ENCODE peak calls at places on chromosomes 7 and 10, in five cellular contexts. One of them, this sample, is unnamed.

GRCh38 chr10:2494386-2494785 is 573.0 kb upstream of the PFKP start:
- DNase-seq in NCI-H460: no peak
- DNase-seq in prostate gland: no peak
- DNase-seq in lower lobe of right lung: no peak
- DNase-seq in K562: no peak
- DNase-seq in this sample: no peak

GRCh38 chr7:158310924-158311713 is 276.5 kb downstream of the PTPRN2 start:
- DNase-seq in NCI-H460: no peak
- DNase-seq in prostate gland: no peak
- DNase-seq in lower lobe of right lung: no peak
- DNase-seq in K562: peak; percentile 3
- DNase-seq in this sample: no peak

GRCh38 chr7:106871793-106872571 is 6.9 kb downstream of the PIK3CG start:
- DNase-seq in NCI-H460: no peak
- DNase-seq in prostate gland: no peak
- DNase-seq in lower lobe of right lung: no peak
- DNase-seq in K562: peak; percentile 27
- DNase-seq in this sample: no peak

GRCh38 chr10:78896169-78896931 is 172.4 kb upstream of the ZMIZ1 start:
- DNase-seq in NCI-H460: no peak
- DNase-seq in prostate gland: no peak
- DNase-seq in lower lobe of right lung: no peak
- DNase-seq in K562: no peak
- DNase-seq in this sample: no peak

GRCh38 chr10:77675347-77675746 is 37.7 kb upstream of the KCNMA1 start:
- DNase-seq in NCI-H460: no peak
- DNase-seq in prostate gland: no peak
- DNase-seq in lower lobe of right lung: no peak
- DNase-seq in K562: no peak
- DNase-seq in this sample: no peak

GRCh38 chr10:86127274-86127819 is 239.2 kb downstream of the GRID1 start:
- DNase-seq in NCI-H460: no peak
- DNase-seq in prostate gland: no peak
- DNase-seq in lower lobe of right lung: no peak
- DNase-seq in K562: no peak
- DNase-seq in this sample: no peak

GRCh38 chr10:16602104-16602735 is 80.5 kb upstream of the C1QL3 start:
- DNase-seq in NCI-H460: no peak
- DNase-seq in prostate gland: no peak
- DNase-seq in lower lobe of right lung: no peak
- DNase-seq in K562: no peak
- DNase-seq in this sample: no peak

GRCh38 chr7:32890553-32891045 is 961 bp downstream of the KBTBD2 start:
- DNase-seq in NCI-H460: peak; percentile 40
- DNase-seq in prostate gland: peak; percentile 53
- DNase-seq in lower lobe of right lung: no peak
- DNase-seq in K562: no peak
- DNase-seq in this sample: no peak

GRCh38 chr7:127652333-127653248 is 597 bp downstream of the SND1 start:
- DNase-seq in NCI-H460: no peak
- DNase-seq in prostate gland: no peak
- DNase-seq in lower lobe of right lung: no peak
- DNase-seq in K562: peak; percentile 34
- DNase-seq in this sample: no peak

GRCh38 chr10:48496831-48497792 is 107.8 kb downstream of the ARHGAP22 start:
- DNase-seq in NCI-H460: no peak
- DNase-seq in prostate gland: peak; percentile 1
- DNase-seq in lower lobe of right lung: no peak
- DNase-seq in K562: no peak
- DNase-seq in this sample: no peak

GRCh38 chr10:84123362-84123761 is 15.9 kb upstream of the GHITM start:
- DNase-seq in NCI-H460: no peak
- DNase-seq in prostate gland: no peak
- DNase-seq in lower lobe of right lung: no peak
- DNase-seq in K562: no peak
- DNase-seq in this sample: no peak

GRCh38 chr10:17062493-17063487 is 66.8 kb downstream of the CUBN start:
- DNase-seq in NCI-H460: peak; percentile 46
- DNase-seq in prostate gland: no peak
- DNase-seq in lower lobe of right lung: no peak
- DNase-seq in K562: no peak
- DNase-seq in this sample: peak; percentile 2

GRCh38 chr10:26269754-26270153 is 53.2 kb downstream of the GAD2 start:
- DNase-seq in NCI-H460: peak; percentile 22
- DNase-seq in prostate gland: no peak
- DNase-seq in lower lobe of right lung: no peak
- DNase-seq in K562: peak; percentile 26
- DNase-seq in this sample: no peak

GRCh38 chr10:98586096-98586495 is 139.4 kb upstream of the HPS1 start:
- DNase-seq in NCI-H460: no peak
- DNase-seq in prostate gland: no peak
- DNase-seq in lower lobe of right lung: no peak
- DNase-seq in K562: no peak
- DNase-seq in this sample: no peak

GRCh38 chr10:26488344-26488743 is 50.2 kb downstream of the APBB1IP start:
- DNase-seq in NCI-H460: no peak
- DNase-seq in prostate gland: no peak
- DNase-seq in lower lobe of right lung: no peak
- DNase-seq in K562: no peak
- DNase-seq in this sample: no peak

GRCh38 chr7:66615699-66616098 is 13.0 kb upstream of the KCTD7 start:
- DNase-seq in NCI-H460: no peak
- DNase-seq in prostate gland: no peak
- DNase-seq in lower lobe of right lung: no peak
- DNase-seq in K562: no peak
- DNase-seq in this sample: no peak

GRCh38 chr10:26389533-26389932 is 48.6 kb upstream of the APBB1IP start:
- DNase-seq in NCI-H460: no peak
- DNase-seq in prostate gland: no peak
- DNase-seq in lower lobe of right lung: no peak
- DNase-seq in K562: no peak
- DNase-seq in this sample: no peak

GRCh38 chr7:101588131-101588935 is 40.8 kb downstream of the MYL10 start:
- DNase-seq in NCI-H460: no peak
- DNase-seq in prostate gland: no peak
- DNase-seq in lower lobe of right lung: no peak
- DNase-seq in K562: peak; percentile 6
- DNase-seq in this sample: no peak

GRCh38 chr10:103445767-103446567 is 6.2 kb downstream of the CALHM2 start:
- DNase-seq in NCI-H460: no peak
- DNase-seq in prostate gland: no peak
- DNase-seq in lower lobe of right lung: no peak
- DNase-seq in K562: no peak
- DNase-seq in this sample: no peak

GRCh38 chr10:85920311-85920710 is 446.3 kb downstream of the GRID1 start:
- DNase-seq in NCI-H460: no peak
- DNase-seq in prostate gland: no peak
- DNase-seq in lower lobe of right lung: no peak
- DNase-seq in K562: no peak
- DNase-seq in this sample: no peak

GRCh38 chr7:71559214-71559613 is 427.3 kb downstream of the GALNT17 start:
- DNase-seq in NCI-H460: no peak
- DNase-seq in prostate gland: no peak
- DNase-seq in lower lobe of right lung: no peak
- DNase-seq in K562: no peak
- DNase-seq in this sample: no peak

GRCh38 chr10:24277771-24278518 is 69.0 kb downstream of the KIAA1217 start:
- DNase-seq in NCI-H460: no peak
- DNase-seq in prostate gland: no peak
- DNase-seq in lower lobe of right lung: no peak
- DNase-seq in K562: no peak
- DNase-seq in this sample: no peak

GRCh38 chr10:44395396-44395795 is 10.5 kb upstream of the CXCL12 start:
- DNase-seq in NCI-H460: no peak
- DNase-seq in prostate gland: no peak
- DNase-seq in lower lobe of right lung: no peak
- DNase-seq in K562: no peak
- DNase-seq in this sample: no peak

This sample was measured in H1.